ENCODE peak calls at places on chromosomes 3 and 15, in five cellular contexts. H is A549, X is adrenal gland, G is uterus, T is HCT116. Q is an unnamed sample.
A peak's percentile ranks its signal among the peaks of the same experiment; 100 is the strongest.

GRCh38 chr15:78195735-78196201 is 38.6 kb downstream of the ACSBG1 start:
- DNase-seq in X (peak; percentile 48), G (no peak), H (peak; percentile 57), T (no peak), Q (no peak)

GRCh38 chr15:51879555-51879954 is 50.1 kb downstream of the TMOD3 start:
- DNase-seq in X (no peak), H (no peak), G (no peak), T (no peak), Q (no peak)

GRCh38 chr3:100602506-100603444 is 6.6 kb upstream of the ADGRG7 start:
- DNase-seq in T (peak; percentile 12), H (peak; percentile 60), G (no peak), X (no peak), Q (no peak)

GRCh38 chr3:67198374-67198773 is 200.3 kb downstream of the KBTBD8 start:
- DNase-seq in H (no peak), T (no peak), G (no peak), X (no peak), Q (no peak)

GRCh38 chr15:70259640-70260066 is 161.9 kb upstream of the TLE3 start:
- DNase-seq in T (no peak), H (peak; percentile 42), X (no peak), G (no peak), Q (no peak)

GRCh38 chr3:72797773-72798543 is 50.3 kb downstream of the SHQ1 start:
- DNase-seq in X (peak; percentile 31), G (no peak), H (no peak), T (no peak), Q (no peak)

GRCh38 chr3:197746214-197746613 is 3.5 kb upstream of the FYTTD1 start:
- DNase-seq in H (no peak), T (no peak), G (no peak), X (no peak), Q (no peak)

GRCh38 chr15:70526221-70526973 is 237.0 kb downstream of the UACA start:
- DNase-seq in X (no peak), T (peak; percentile 45), H (peak; percentile 69), G (no peak), Q (no peak)

GRCh38 chr3:71582612-71583568 is 638 bp downstream of the FOXP1 start:
- DNase-seq in T (no peak), G (peak; percentile 69), H (peak; percentile 56), X (peak; percentile 70), Q (peak; percentile 58)

GRCh38 chr3:32443471-32443870 is 51.8 kb downstream of the CMTM7 start:
- DNase-seq in X (no peak), G (no peak), T (peak; percentile 46), H (no peak), Q (no peak)

GRCh38 chr15:93566777-93567176 is 477.8 kb upstream of the RGMA start:
- DNase-seq in T (no peak), H (no peak), G (no peak), X (no peak), Q (no peak)

GRCh38 chr15:93478922-93479321 is 389.9 kb upstream of the RGMA start:
- DNase-seq in T (no peak), H (no peak), G (no peak), X (no peak), Q (no peak)

GRCh38 chr3:145849115-145849514 is 311.9 kb downstream of the PLOD2 start:
- DNase-seq in T (no peak), H (no peak), G (no peak), X (no peak), Q (no peak)

GRCh38 chr15:57510647-57511046 is 81.1 kb upstream of the MYZAP start:
- DNase-seq in G (no peak), T (no peak), H (no peak), X (no peak), Q (no peak)

GRCh38 chr3:126897943-126898342 is 85.0 kb upstream of the PLXNA1 start:
- DNase-seq in X (no peak), T (no peak), G (no peak), H (no peak), Q (no peak)

GRCh38 chr3:168865022-168865551 is 769.4 kb upstream of the GOLIM4 start:
- DNase-seq in H (peak; percentile 6), X (no peak), G (no peak), T (no peak), Q (no peak)

GRCh38 chr15:70096975-70097336 is 761 bp downstream of the TLE3 start:
- DNase-seq in T (no peak), G (no peak), X (no peak), H (no peak), Q (no peak)

GRCh38 chr3:13491206-13491974 is 11.3 kb downstream of the HDAC11 start:
- DNase-seq in G (no peak), H (no peak), X (peak; percentile 2), T (no peak), Q (no peak)

GRCh38 chr3:72949016-72949415 is 47.6 kb upstream of the PPP4R2 start:
- DNase-seq in T (no peak), H (no peak), X (no peak), G (no peak), Q (no peak)

GRCh38 chr15:43517354-43518072 is at the start of gene MAP1A:
- DNase-seq in G (peak; percentile 68), H (no peak), X (no peak), T (no peak), Q (no peak)

GRCh38 chr3:124786491-124787241 is 56.4 kb downstream of the UMPS start:
- DNase-seq in T (peak; percentile 8), H (peak; percentile 66), X (no peak), G (no peak), Q (no peak)

GRCh38 chr3:172511783-172512357 is 11.4 kb downstream of the TNFSF10 start:
- DNase-seq in G (no peak), T (no peak), X (no peak), H (no peak), Q (no peak)

GRCh38 chr3:65030847-65031463 is 343.2 kb upstream of the ADAMTS9 start:
- DNase-seq in T (no peak), G (peak; percentile 47), H (peak; percentile 33), X (no peak), Q (no peak)

GRCh38 chr3:16433701-16434151 is 79.8 kb downstream of the RFTN1 start:
- DNase-seq in X (no peak), T (no peak), G (no peak), H (no peak), Q (no peak)

GRCh38 chr3:124510290-124510689 is 220.0 kb upstream of the UMPS start:
- DNase-seq in X (no peak), H (no peak), T (no peak), G (no peak), Q (no peak)

GRCh38 chr15:85504739-85505676 is 124.6 kb downstream of the AKAP13 start:
- DNase-seq in T (peak; percentile 53), H (peak; percentile 74), X (peak; percentile 32), G (peak; percentile 72), Q (peak; percentile 20)

GRCh38 chr3:181694805-181695660 is 16.7 kb upstream of the SOX2 start:
- DNase-seq in H (no peak), X (peak; percentile 29), T (no peak), G (peak; percentile 65), Q (peak; percentile 31)
- TF ChIP-seq CTCF in H (no peak), X (no peak), T (no peak), G (no peak), Q (peak; percentile 12)

GRCh38 chr15:86691091-86691490 is 611.4 kb downstream of the AGBL1 start:
- DNase-seq in H (peak; percentile 18), X (no peak), G (no peak), T (no peak), Q (no peak)

GRCh38 chr15:86685263-86685662 is 605.6 kb downstream of the AGBL1 start:
- DNase-seq in H (no peak), G (no peak), X (no peak), T (no peak), Q (no peak)

DNA sequence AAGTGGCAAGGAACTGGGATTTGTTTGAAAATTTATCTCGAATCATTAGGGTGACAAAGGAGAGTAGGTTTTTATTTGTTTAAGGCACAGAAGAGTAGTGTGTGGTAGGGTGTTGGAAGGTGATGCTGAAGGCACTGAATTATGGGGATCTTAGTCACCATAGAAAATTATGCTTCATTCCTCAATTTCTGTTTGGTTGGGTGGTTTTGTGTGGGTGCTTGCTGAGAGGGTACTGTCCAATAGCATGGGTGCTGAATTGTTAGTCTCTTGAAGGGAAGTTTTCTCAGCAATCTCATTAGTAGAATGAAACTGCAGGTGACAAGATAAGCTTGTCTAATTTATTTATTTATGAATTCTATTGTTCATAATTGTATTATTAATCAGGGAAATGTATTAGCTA is 610.9 kb downstream of the AGBL1 start:
- DNase-seq in X (no peak), G (no peak), T (no peak), H (no peak), Q (no peak)
- H3K9me3 ChIP-seq in X (no peaks in the 10 kb centered on the region), G (no peaks in the 10 kb centered on the region), T (no peaks in the 10 kb centered on the region), H (no peaks in the 10 kb centered on the region), Q (no peaks in the 10 kb centered on the region)

GRCh38 chr3:194534243-194534642 is 47.4 kb upstream of the ATP13A3 start:
- DNase-seq in X (no peak), H (no peak), T (no peak), G (no peak), Q (no peak)

GRCh38 chr3:194537732-194538247 is 51.0 kb upstream of the ATP13A3 start:
- DNase-seq in G (no peak), X (peak; percentile 79), T (no peak), H (peak; percentile 60), Q (peak; percentile 7)

GRCh38 chr3:194540268-194540937 is 53.6 kb upstream of the ATP13A3 start:
- DNase-seq in G (no peak), T (no peak), H (no peak), X (no peak), Q (peak; percentile 9)

GRCh38 chr3:194539498-194539897 is 52.7 kb upstream of the ATP13A3 start:
- DNase-seq in H (no peak), X (no peak), T (no peak), G (no peak), Q (no peak)

DNA sequence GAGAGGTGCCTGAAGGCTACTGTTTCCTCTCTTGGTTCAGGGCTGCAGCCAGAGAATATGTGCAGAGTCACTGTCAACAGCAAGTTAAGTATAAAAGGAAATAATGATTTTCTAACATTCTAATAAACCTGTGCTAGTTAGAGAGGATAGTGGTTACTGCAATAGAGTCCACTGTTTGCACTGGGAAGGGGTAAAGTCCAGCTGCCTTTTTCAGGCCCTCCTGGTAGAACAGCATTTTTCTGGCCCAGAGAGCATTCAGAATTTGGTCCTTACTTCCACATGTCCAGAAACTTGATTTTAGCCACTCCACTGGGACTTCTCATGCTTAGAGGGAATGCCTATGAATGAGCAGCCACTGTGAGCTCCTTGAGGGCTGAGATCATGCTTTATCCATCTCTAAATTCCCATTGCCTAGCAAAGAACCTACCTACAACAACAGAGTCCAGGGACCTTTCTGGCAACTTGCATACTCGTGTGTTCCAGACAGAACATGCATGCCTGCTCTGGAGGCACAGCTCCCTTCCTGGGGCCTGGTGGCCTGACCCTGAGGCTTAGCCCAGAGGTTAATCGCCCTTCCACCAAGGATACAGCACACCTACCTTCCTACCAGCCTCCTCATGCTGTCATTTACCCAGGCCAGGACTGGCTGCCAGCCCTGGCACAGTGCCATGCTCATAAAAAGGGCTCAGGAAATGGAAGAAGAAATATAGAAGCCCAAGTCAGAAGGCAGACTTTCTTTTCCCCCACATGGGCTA is 50.3 kb upstream of the ATP13A3 start:
- DNase-seq in T (no peak), G (peak; percentile 25), X (peak; percentile 63), H (peak; percentile 45), Q (no peak)
- TF ChIP-seq POLR2A in T (no peak), G (no peak), X (no peak), H (no peak), Q (no peak)

DNA sequence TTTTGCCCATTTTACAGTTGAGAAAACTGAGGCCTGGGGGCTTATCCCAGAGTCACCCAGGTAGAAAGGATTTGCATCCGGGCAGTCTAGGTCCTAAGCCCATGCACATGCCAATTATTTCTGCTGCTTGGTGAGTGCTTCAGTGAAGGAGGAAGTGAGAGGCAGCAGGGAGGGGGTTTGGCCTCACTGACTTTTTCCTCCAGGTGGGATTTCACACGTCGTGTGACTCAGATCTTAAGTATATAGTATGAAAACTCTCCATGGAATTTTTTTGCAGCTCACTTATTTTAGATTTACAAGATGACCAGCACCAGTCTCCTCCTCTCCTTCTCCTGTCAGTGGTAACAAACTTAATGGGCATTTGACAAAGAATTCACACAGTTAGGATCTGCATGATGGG is 4.6 kb downstream of the ITGA11 start:
- DNase-seq in T (no peak), X (no peak), H (no peak), G (peak; percentile 25), Q (no peak)
- TF ChIP-seq CTCF in T (no peak), X (no peak), H (no peak), G (no peak), Q (no peak)